ENCODE peak calls at places on chromosomes 11 and 22, in seven cellular contexts. A is smooth muscle cell of the brain vasculature, M is SW 1271, V is NCI-H2081, G is fibroblast of lung, U is astrocyte of the spinal cord, S is NCI-H774. Z is an unnamed sample.

GRCh38 chr11:60672255-60672654 is 27.2 kb upstream of the MS4A8 start:
- DNase-seq in A (no peak), M (no peak), V (no peak), G (no peak), U (no peak), S (no peak), Z (no peak)

GRCh38 chr11:119373917-119374631 is 7.4 kb downstream of the USP2 start:
- DNase-seq in A (no peak), M (peak), V (peak), G (peak), U (peak), S (peak), Z (no peak)

GRCh38 chr11:14537134-14537599 is 17.0 kb upstream of the PSMA1 start:
- DNase-seq in A (no peak), M (no peak), V (peak), G (peak), U (peak), S (peak), Z (no peak)

GRCh38 chr11:68683086-68683951 is 1.0 kb upstream of the GAL start:
- DNase-seq in A (no peak), M (no peak), V (no peak), G (no peak), U (no peak), S (no peak), Z (no peak)

GRCh38 chr11:68406318-68407313 is 53.9 kb upstream of the PPP6R3 start:
- DNase-seq in A (no peak), M (no peak), V (no peak), G (no peak), U (no peak), S (peak), Z (no peak)

GRCh38 chr11:129117595-129118350 is 74.4 kb downstream of the ARHGAP32 start:
- DNase-seq in A (peak), M (peak), V (peak), G (peak), U (peak), S (peak), Z (no peak)

GRCh38 chr11:76207642-76208378 is 1.5 kb upstream of the WNT11 start:
- DNase-seq in A (peak), M (peak), V (peak), G (peak), U (peak), S (peak), Z (peak)

GRCh38 chr22:45994516-45995404 is 17.8 kb upstream of the WNT7B start:
- DNase-seq in A (no peak), M (no peak), V (peak), G (no peak), U (peak), S (peak), Z (no peak)

GRCh38 chr11:66856496-66857233 is at the start of gene LRFN4:
- DNase-seq in A (no peak), M (no peak), V (peak), G (peak), U (no peak), S (peak), Z (no peak)

GRCh38 chr22:42357221-42357620 is 75.0 kb downstream of the NFAM1 start:
- DNase-seq in A (no peak), M (no peak), V (no peak), G (no peak), U (no peak), S (no peak), Z (no peak)

GRCh38 chr11:118628432-118628831 is 21.0 kb downstream of the PHLDB1 start:
- DNase-seq in A (no peak), M (no peak), V (no peak), G (no peak), U (no peak), S (no peak), Z (no peak)

GRCh38 chr11:47587039-47587675 is 679 bp downstream of the FAM180B start:
- DNase-seq in A (no peak), M (no peak), V (no peak), G (no peak), U (no peak), S (no peak), Z (no peak)

GRCh38 chr22:46737105-46737975 is 712 bp downstream of the CERK start:
- DNase-seq in A (no peak), M (no peak), V (peak), G (peak), U (peak), S (no peak), Z (no peak)

GRCh38 chr11:85682330-85683305 is 3.4 kb downstream of the CCDC89 start:
- DNase-seq in A (no peak), M (no peak), V (no peak), G (peak), U (peak), S (no peak), Z (no peak)

GRCh38 chr11:128544625-128545024 is 42.7 kb downstream of the ETS1 start:
- DNase-seq in A (no peak), M (no peak), V (peak), G (peak), U (peak), S (peak), Z (no peak)

GRCh38 chr11:62601114-62601363 is 626 bp downstream of the MTA2 start:
- DNase-seq in A (no peak), M (no peak), V (no peak), G (no peak), U (no peak), S (peak), Z (no peak)

GRCh38 chr22:17974703-17975372 is 49.5 kb downstream of the MICAL3 start:
- DNase-seq in A (no peak), M (no peak), V (no peak), G (no peak), U (no peak), S (no peak), Z (no peak)

GRCh38 chr22:37331034-37331428 is 48.7 kb downstream of the CYTH4 start:
- DNase-seq in A (no peak), M (no peak), V (no peak), G (peak), U (peak), S (no peak), Z (no peak)

GRCh38 chr22:44229331-44229730 is 48.6 kb downstream of the PARVG start:
- DNase-seq in A (no peak), M (no peak), V (no peak), G (no peak), U (no peak), S (no peak), Z (no peak)

GRCh38 chr11:111589114-111589513 is 13.1 kb upstream of the SIK2 start:
- DNase-seq in A (no peak), M (no peak), V (no peak), G (no peak), U (no peak), S (no peak), Z (no peak)

GRCh38 chr11:37352485-37352884 is 754.4 kb upstream of the RAG2 start:
- DNase-seq in A (no peak), M (no peak), V (no peak), G (no peak), U (no peak), S (no peak), Z (no peak)

GRCh38 chr11:114321621-114322257 is 25.5 kb downstream of the NNMT start:
- DNase-seq in A (no peak), M (no peak), V (no peak), G (peak), U (peak), S (no peak), Z (no peak)

GRCh38 chr11:58285483-58286040 is 17.5 kb upstream of the OR10W1 start:
- DNase-seq in A (no peak), M (no peak), V (no peak), G (no peak), U (no peak), S (no peak), Z (no peak)

GRCh38 chr11:95262994-95263764 is 32.2 kb upstream of the SESN3 start:
- DNase-seq in A (no peak), M (no peak), V (no peak), G (no peak), U (no peak), S (no peak), Z (no peak)

GRCh38 chr22:26159886-26160285 is 9.4 kb upstream of the SEZ6L start:
- DNase-seq in A (no peak), M (no peak), V (no peak), G (no peak), U (no peak), S (no peak), Z (no peak)

GRCh38 chr11:130648601-130649000 is 200.2 kb downstream of the ADAMTS15 start:
- DNase-seq in A (no peak), M (no peak), V (no peak), G (no peak), U (no peak), S (no peak), Z (no peak)

GRCh38 chr22:46070722-46071450 is 79.4 kb upstream of the PPARA start:
- DNase-seq in A (no peak), M (no peak), V (peak), G (peak), U (peak), S (peak), Z (no peak)

GRCh38 chr11:93820847-93821246 is 29.6 kb downstream of the VSTM5 start:
- DNase-seq in A (no peak), M (no peak), V (no peak), G (no peak), U (no peak), S (no peak), Z (no peak)

GRCh38 chr11:17752144-17752543 is 17.6 kb downstream of the KCNC1 start:
- DNase-seq in A (no peak), M (no peak), V (no peak), G (no peak), U (no peak), S (no peak), Z (no peak)

GRCh38 chr22:21457023-21457787 is 10.0 kb upstream of the TMEM191C start:
- DNase-seq in A (no peak), M (no peak), V (no peak), G (no peak), U (no peak), S (no peak), Z (no peak)

GRCh38 chr11:61158691-61159381 is 2.4 kb downstream of the VPS37C start:
- DNase-seq in A (no peak), M (no peak), V (no peak), G (peak), U (peak), S (no peak), Z (no peak)

GRCh38 chr22:40818747-40819662 is at the start of gene SLC25A17:
- DNase-seq in A (peak), M (peak), V (peak), G (peak), U (peak), S (peak), Z (peak)

GRCh38 chr11:111697910-111698309 is 68.3 kb downstream of the PPP2R1B start:
- DNase-seq in A (no peak), M (no peak), V (no peak), G (no peak), U (no peak), S (no peak), Z (no peak)

GRCh38 chr11:44335052-44335894 is 25.3 kb upstream of the ALX4 start:
- DNase-seq in A (no peak), M (no peak), V (no peak), G (no peak), U (no peak), S (no peak), Z (no peak)